ENCODE peak calls at places on chromosome 13, in four cellular contexts. R is K562, S is GM12878, W is H1. I is an unnamed sample.

GRCh38 chr13:106036870-106037269 is 498.6 kb downstream of the EFNB2 start:
- DNase-seq in R (no peak), S (no peak), W (no peak), I (no peak)

GRCh38 chr13:35704331-35704730 is 227.8 kb upstream of the MAB21L1 start:
- DNase-seq in R (no peak), S (no peak), W (no peak), I (no peak)

GRCh38 chr13:49908637-49909036 is 27.5 kb downstream of the SPRYD7 start:
- DNase-seq in R (no peak), S (no peak), W (no peak), I (peak)

GRCh38 chr13:38787550-38787949 is 100.7 kb downstream of the FREM2 start:
- DNase-seq in R (no peak), S (no peak), W (no peak), I (no peak)

GRCh38 chr13:110978390-110978789 is 63.5 kb upstream of the ANKRD10 start:
- DNase-seq in R (no peak), S (no peak), W (no peak), I (no peak)

GRCh38 chr13:30334663-30335386 is 27.5 kb upstream of the KATNAL1 start:
- DNase-seq in R (peak), S (no peak), W (no peak), I (peak)

GRCh38 chr13:98216711-98217110 is 39.6 kb upstream of the RNF113B start:
- DNase-seq in R (no peak), S (peak), W (no peak), I (no peak)

GRCh38 chr13:51977606-51978005 is 33.6 kb downstream of the ATP7B start:
- DNase-seq in R (no peak), S (no peak), W (no peak), I (no peak)

GRCh38 chr13:40549500-40550094 is 116.8 kb downstream of the FOXO1 start:
- DNase-seq in R (no peak), S (no peak), W (no peak), I (no peak)

GRCh38 chr13:100876044-100876403 is 201.4 kb upstream of the TMTC4 start:
- DNase-seq in R (no peak), S (no peak), W (no peak), I (no peak)

GRCh38 chr13:99258946-99259345 is 767 bp upstream of the GPR18 start:
- DNase-seq in R (no peak), S (no peak), W (no peak), I (no peak)

GRCh38 chr13:80168089-80168850 is 172.7 kb downstream of the SPRY2 start:
- DNase-seq in R (no peak), S (no peak), W (no peak), I (no peak)

DNA sequence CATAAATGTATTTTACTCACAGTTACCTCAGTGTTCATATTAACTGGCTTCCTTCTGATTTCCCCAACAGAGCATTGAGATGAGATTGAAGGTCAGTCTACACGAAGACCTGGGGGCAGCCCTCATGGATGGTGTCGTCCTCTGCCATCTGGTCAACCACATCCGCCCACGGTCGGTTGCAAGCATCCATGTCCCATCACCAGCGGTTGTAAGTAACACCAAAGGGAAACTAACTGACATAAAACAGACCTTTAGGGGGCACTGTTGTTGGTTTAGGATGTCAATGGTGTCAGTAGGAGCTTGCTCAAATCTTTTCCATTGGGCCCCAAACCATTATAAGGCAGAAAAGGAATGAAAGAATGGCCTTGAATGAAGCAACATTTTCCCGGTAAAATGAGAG is 68.2 kb downstream of the ESD start:
- DNase-seq in R (peak), S (no peak), W (no peak), I (peak)
- TF ChIP-seq CTCF in R (no peak), S (peak), W (no peak), I (no peak)

GRCh38 chr13:23678768-23679167 is 108.6 kb downstream of the TNFRSF19 start:
- DNase-seq in R (no peak), S (no peak), W (no peak), I (no peak)

GRCh38 chr13:23679214-23679613 is 109.0 kb downstream of the TNFRSF19 start:
- DNase-seq in R (no peak), S (no peak), W (no peak), I (no peak)

GRCh38 chr13:23680836-23681235 is 110.6 kb downstream of the TNFRSF19 start:
- DNase-seq in R (no peak), S (no peak), W (no peak), I (no peak)

GRCh38 chr13:23683084-23683483 is 112.9 kb downstream of the TNFRSF19 start:
- DNase-seq in R (no peak), S (no peak), W (no peak), I (no peak)

GRCh38 chr13:23681253-23681652 is 111.0 kb downstream of the TNFRSF19 start:
- DNase-seq in R (no peak), S (no peak), W (no peak), I (no peak)
- TF ChIP-seq KDM1A in R (no peak), S (no peak), W (no peak), I (no peak)

DNA sequence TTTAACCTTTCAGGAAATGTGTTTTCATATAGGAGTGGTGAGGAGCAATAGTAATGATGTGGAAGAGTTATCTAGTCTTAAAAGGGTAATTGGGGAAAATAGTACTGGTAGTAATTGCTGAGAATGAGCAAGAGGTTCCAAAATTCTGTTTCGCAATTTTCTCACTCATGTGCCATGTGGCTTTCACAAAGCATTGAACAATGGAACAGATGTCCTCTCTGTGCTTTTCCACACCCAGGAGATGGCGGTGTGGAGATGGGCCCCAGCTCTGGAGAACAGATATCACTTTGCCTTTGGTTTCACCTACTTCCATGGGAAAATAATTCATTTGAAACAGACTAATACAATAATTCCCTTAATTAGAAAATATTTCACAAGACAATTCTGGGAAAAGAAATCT is 170.0 kb upstream of the SLC10A2 start:
- DNase-seq in R (no peak), S (no peak), W (no peak), I (no peak)
- TF ChIP-seq CTCF in R (no peak), S (peak), W (no peak), I (no peak)

DNA sequence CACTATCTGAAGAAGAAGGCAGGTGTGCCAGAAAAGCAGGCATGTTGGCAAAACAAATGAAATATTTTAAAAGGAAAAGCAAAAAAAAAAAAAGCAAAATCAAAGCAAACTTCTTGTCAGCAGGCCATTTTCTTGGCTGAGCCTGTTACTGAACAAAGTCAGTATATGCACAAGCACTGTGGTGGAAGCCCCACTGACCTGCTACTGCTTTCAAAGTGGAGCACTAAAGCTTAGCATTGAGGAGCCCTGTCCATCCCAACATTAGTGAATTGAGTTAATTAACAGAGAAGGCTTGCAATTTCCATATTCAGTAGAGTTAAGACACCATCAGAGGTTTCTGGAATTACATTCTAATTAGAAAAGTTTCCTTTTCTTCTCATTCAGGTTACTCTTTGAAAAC is 574.1 kb downstream of the PCDH9 start:
- DNase-seq in R (no peak), S (no peak), W (no peak), I (peak)
- TF ChIP-seq KDM1A in R (no peak), S (no peak), W (no peak), I (no peak)

DNA sequence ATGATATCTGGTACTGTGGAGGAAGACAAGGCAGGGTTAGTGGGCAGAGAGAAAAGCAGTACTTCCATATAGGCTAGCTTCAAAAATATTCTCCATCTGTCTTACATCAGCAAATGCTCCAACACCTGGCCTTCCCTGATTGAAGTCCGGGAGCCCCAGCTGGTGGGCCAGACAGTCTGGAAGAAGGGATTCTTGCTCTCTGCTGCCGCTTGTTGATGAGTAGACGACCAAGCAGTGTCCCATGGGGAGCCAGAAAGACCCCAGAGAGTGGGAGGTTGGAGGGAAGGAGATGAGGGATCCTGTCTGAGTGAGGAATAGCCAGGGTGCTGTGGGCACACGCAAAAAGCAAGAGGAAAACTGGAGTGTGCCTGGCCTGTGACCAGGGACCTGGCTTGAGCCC is 95.1 kb downstream of the ATP8A2 start:
- DNase-seq in R (no peak), S (no peak), W (no peak), I (no peak)
- TF ChIP-seq CTCF in R (peak), S (no peak), W (no peak), I (no peak)

GRCh38 chr13:20391597-20392452 is 133.8 kb downstream of the CRYL1 start:
- DNase-seq in R (no peak), S (no peak), W (no peak), I (peak)
- TF ChIP-seq KDM1A in R (no peak), S (no peak), W (no peak), I (no peak)

DNA sequence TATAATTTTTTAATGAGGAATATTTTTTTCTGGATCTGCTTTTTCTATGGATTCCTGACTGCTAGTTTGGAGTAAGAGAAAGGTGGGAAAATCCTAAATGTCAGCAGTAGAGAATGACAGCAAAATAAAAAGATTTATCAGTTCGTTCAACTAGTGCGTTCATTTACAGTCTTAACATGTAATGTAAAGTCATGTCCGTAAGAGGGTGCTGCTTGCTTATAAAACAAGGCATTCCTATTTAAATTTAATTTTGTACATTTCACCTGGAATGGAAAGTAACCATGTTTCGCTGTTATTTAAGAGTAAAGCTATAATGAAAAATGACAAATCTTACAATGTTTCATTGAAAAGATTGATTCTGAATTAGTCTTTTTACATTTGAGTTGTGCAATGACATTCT is 76.6 kb downstream of the ZMYM2 start:
- DNase-seq in R (no peak), S (no peak), W (no peak), I (peak)
- TF ChIP-seq CTCF in R (no peak), S (no peak), W (no peak), I (peak)

DNA sequence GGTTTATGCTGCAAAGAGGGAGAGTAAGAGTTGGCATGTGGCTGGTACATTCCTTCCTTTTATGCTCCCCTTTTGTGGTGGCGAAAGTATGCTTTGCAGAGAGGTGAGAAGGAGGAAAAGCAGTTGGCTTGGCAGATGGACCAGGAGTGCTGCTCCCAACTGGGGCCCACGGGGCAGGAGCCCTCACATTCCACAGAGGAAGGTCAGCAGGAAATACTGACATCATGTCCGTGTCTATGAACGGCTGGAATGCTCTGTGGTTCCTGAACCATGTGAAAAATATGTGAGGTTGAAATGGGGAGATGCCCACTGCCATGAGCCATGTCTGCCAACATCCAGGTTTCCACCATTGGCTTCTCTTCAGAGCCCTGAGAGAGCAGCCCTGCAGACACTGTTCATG is 33.3 kb upstream of the GAS6 start:
- DNase-seq in R (no peak), S (no peak), W (no peak), I (peak)
- TF ChIP-seq KDM1A in R (no peak), S (no peak), W (no peak), I (no peak)

GRCh38 chr13:47962237-47962636 is 38.8 kb downstream of the SUCLA2 start:
- DNase-seq in R (no peak), S (no peak), W (no peak), I (no peak)

GRCh38 chr13:47959468-47960088 is 41.5 kb downstream of the SUCLA2 start:
- DNase-seq in R (no peak), S (no peak), W (no peak), I (no peak)

DNA sequence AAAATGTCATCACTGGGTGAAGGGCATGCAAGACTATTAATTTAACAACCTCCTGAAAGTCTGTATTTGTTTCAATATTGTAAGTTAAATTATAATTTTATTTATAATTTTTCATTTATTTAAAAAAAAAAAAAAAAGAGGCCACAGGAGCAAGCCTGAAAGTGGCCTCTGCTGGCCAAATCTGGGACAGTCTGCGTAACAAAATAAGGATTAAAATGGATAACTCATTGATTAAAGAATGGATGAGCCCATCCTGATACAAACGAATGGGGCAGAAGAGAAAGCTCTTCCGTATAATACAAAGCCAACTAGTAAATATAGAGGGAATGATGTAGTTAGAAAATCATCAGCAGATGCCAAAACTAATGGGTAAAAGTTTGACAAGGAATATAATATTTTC is 36.2 kb downstream of the SUCLA2 start:
- DNase-seq in R (no peak), S (no peak), W (no peak), I (no peak)
- TF ChIP-seq CTCF in R (no peak), S (no peak), W (no peak), I (no peak)

I was measured in A549.